ENCODE peak calls at places on chromosomes 16 and 17, in seven cellular contexts. G is GM23338, J is spleen, A is stomach, Y is transverse colon, T is HCT116, N is sigmoid colon. W is an unnamed sample.

GRCh38 chr16:64841482-64841881 is 280.4 kb downstream of the CDH11 start:
- DNase-seq in A (no peak), N (no peak), J (no peak), Y (no peak), T (no peak), G (peak), W (no peak)

GRCh38 chr16:22055881-22056280 is 36.5 kb upstream of the VWA3A start:
- DNase-seq in J (no peak), A (no peak), Y (no peak), G (peak), N (no peak), T (no peak), W (no peak)

GRCh38 chr17:49592263-49592662 is 16.6 kb downstream of the NXPH3 start:
- DNase-seq in A (no peak), G (no peak), N (peak), J (no peak), Y (no peak), T (no peak), W (no peak)

GRCh38 chr17:2125013-2125535 is 70.2 kb downstream of the HIC1 start:
- DNase-seq in Y (no peak), T (no peak), N (no peak), A (no peak), G (no peak), J (no peak), W (no peak)

GRCh38 chr16:68417711-68418301 is 30.5 kb downstream of the SMPD3 start:
- DNase-seq in J (peak), A (peak), G (no peak), Y (peak), N (no peak), T (no peak), W (no peak)

GRCh38 chr17:9959377-9959981 is 54.4 kb upstream of the RCVRN start:
- DNase-seq in A (no peak), N (no peak), T (peak), G (peak), J (no peak), Y (peak), W (no peak)

GRCh38 chr17:3017936-3018335 is 45.5 kb downstream of the OR1D5 start:
- DNase-seq in J (no peak), Y (no peak), A (no peak), N (no peak), G (no peak), T (no peak), W (no peak)

GRCh38 chr16:28264656-28265055 is 27.7 kb upstream of the SBK1 start:
- DNase-seq in T (no peak), J (no peak), G (no peak), N (no peak), Y (peak), A (peak), W (peak)

GRCh38 chr17:81967533-81968395 is 6.8 kb upstream of the NOTUM start:
- DNase-seq in G (peak), A (peak), T (peak), N (peak), Y (peak), J (peak), W (peak)

GRCh38 chr17:6244796-6245195 is 174.6 kb downstream of the WSCD1 start:
- DNase-seq in J (no peak), T (no peak), N (no peak), Y (no peak), G (no peak), A (no peak), W (no peak)

GRCh38 chr17:35449371-35449931 is 885 bp upstream of the SLFN13 start:
- DNase-seq in G (peak), J (peak), Y (peak), N (peak), A (peak), T (no peak), W (peak)

GRCh38 chr16:12017583-12017982 is 41.0 kb downstream of the SNX29 start:
- DNase-seq in J (no peak), T (no peak), N (no peak), A (no peak), Y (no peak), G (no peak), W (no peak)

GRCh38 chr16:69833791-69834282 is 71.7 kb downstream of the WWP2 start:
- DNase-seq in Y (peak), J (no peak), G (no peak), T (no peak), A (peak), N (no peak), W (no peak)

GRCh38 chr17:81160747-81161453 is 4.4 kb upstream of the PVALEF start:
- DNase-seq in J (peak), A (no peak), T (no peak), Y (no peak), N (no peak), G (no peak), W (no peak)

GRCh38 chr17:74360993-74361612 is 565 bp downstream of the BTBD17 start:
- DNase-seq in G (peak), T (no peak), J (no peak), N (no peak), A (no peak), Y (no peak), W (no peak)

GRCh38 chr16:53080345-53081031 is 25.7 kb downstream of the CHD9 start:
- DNase-seq in Y (peak), G (no peak), T (no peak), N (peak), J (no peak), A (no peak), W (no peak)

GRCh38 chr16:29950806-29951461 is 10.9 kb upstream of the TMEM219 start:
- DNase-seq in T (no peak), Y (no peak), A (no peak), G (no peak), N (no peak), J (no peak), W (no peak)

GRCh38 chr16:48487287-48487686 is 102.1 kb upstream of the SIAH1 start:
- DNase-seq in J (no peak), N (no peak), Y (no peak), G (no peak), T (no peak), A (no peak), W (no peak)

GRCh38 chr17:78707923-78708322 is 74.2 kb downstream of the CYTH1 start:
- DNase-seq in A (no peak), G (no peak), N (no peak), J (no peak), T (no peak), Y (no peak), W (no peak)

GRCh38 chr17:78710607-78711006 is 71.5 kb downstream of the CYTH1 start:
- DNase-seq in A (no peak), G (no peak), N (no peak), T (no peak), J (no peak), Y (no peak), W (no peak)

GRCh38 chr17:78708510-78708973 is 73.5 kb downstream of the CYTH1 start:
- DNase-seq in A (peak), N (peak), G (peak), Y (peak), T (peak), J (peak), W (peak)

GRCh38 chr17:78709119-78709681 is 72.9 kb downstream of the CYTH1 start:
- DNase-seq in T (no peak), J (no peak), Y (no peak), A (peak), G (no peak), N (no peak), W (no peak)

GRCh38 chr17:78709688-78710290 is 72.3 kb downstream of the CYTH1 start:
- DNase-seq in A (no peak), G (no peak), Y (no peak), J (no peak), N (no peak), T (no peak), W (no peak)
- H3K27ac ChIP-seq in A (no peak), G (no peak), Y (no peak), J (no peak), N (peak), T (no peak), W (no peak)

GRCh38 chr17:29674270-29674669 is 51.6 kb upstream of the CORO6 start:
- DNase-seq in G (no peak), Y (no peak), J (no peak), N (no peak), T (no peak), A (no peak), W (peak)

GRCh38 chr17:29682054-29682453 is 59.3 kb upstream of the CORO6 start:
- DNase-seq in T (no peak), G (no peak), J (no peak), A (no peak), N (no peak), Y (no peak), W (peak)

GRCh38 chr17:29682987-29683386 is 60.3 kb upstream of the CORO6 start:
- DNase-seq in N (no peak), Y (no peak), T (no peak), J (no peak), A (no peak), G (peak), W (no peak)

GRCh38 chr17:29671661-29672060 is 48.9 kb upstream of the CORO6 start:
- DNase-seq in N (no peak), T (no peak), A (no peak), G (no peak), J (no peak), Y (no peak), W (no peak)

GRCh38 chr17:29677139-29677834 is 54.6 kb upstream of the CORO6 start:
- DNase-seq in J (no peak), G (no peak), A (no peak), T (no peak), Y (no peak), N (peak), W (no peak)
- TF ChIP-seq POLR2AphosphoS5 in J (no peak), G (no peak), A (no peak), T (no peak), Y (no peak), N (peak), W (no peak)

GRCh38 chr16:166375-167116 is 768 bp downstream of the HBM start:
- DNase-seq in N (no peak), Y (no peak), A (no peak), J (no peak), T (no peak), G (peak), W (no peak)
- H3K27ac ChIP-seq in N (no peak), Y (no peak), A (no peak), J (no peak), T (no peak), G (no peak), W (no peak)

GRCh38 chr17:4136373-4136772 is 6.5 kb downstream of the ZZEF1 start:
- DNase-seq in J (no peak), T (no peak), N (peak), A (peak), Y (peak), G (no peak), W (no peak)
- TF ChIP-seq POLR2AphosphoS5 in J (no peak), T (no peak), N (no peak), A (no peak), Y (no peak), G (no peak), W (no peak)

GRCh38 chr17:72388765-72389473 is 268.1 kb downstream of the SOX9 start:
- DNase-seq in A (no peak), Y (no peak), J (no peak), N (no peak), G (no peak), T (peak), W (no peak)
- H3K27ac ChIP-seq in A (peak), Y (no peak), J (no peak), N (no peak), G (no peak), T (peak), W (no peak)

GRCh38 chr17:77009877-77010276 is 130.9 kb upstream of the SEC14L1 start:
- DNase-seq in Y (no peak), A (no peak), J (no peak), T (no peak), G (no peak), N (no peak), W (no peak)

GRCh38 chr17:77011173-77012011 is 129.4 kb upstream of the SEC14L1 start:
- DNase-seq in T (peak), J (no peak), G (peak), Y (peak), N (no peak), A (peak), W (peak)

DNA sequence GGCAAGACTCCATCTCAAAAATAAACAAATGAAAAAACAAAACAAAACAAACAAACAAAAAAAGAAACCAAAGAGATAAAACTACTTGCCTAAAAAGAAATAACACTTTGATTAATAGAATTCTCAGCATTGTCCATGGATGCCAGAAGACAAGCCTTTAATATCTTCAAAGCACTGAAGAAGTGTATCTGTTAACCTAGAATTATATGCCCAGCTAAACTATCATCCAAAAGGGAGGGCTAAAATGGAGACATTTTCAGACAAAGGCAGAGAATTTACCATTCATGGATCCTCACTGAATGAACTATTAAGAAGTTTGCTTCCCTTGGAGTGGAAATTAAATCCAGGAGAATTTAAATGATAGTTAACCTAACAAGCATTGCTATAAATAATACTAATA is 130.1 kb upstream of the SEC14L1 start:
- DNase-seq in Y (no peak), A (no peak), J (no peak), T (no peak), G (no peak), N (no peak), W (no peak)
- TF ChIP-seq POLR2AphosphoS5 in Y (no peak), A (no peak), J (no peak), T (no peak), G (no peak), N (no peak), W (no peak)

GRCh38 chr16:85443116-85443515 is 170.0 kb upstream of the GSE1 start:
- DNase-seq in T (no peak), J (no peak), G (no peak), Y (no peak), N (no peak), A (no peak), W (no peak)

GRCh38 chr16:85446846-85447656 is 166.1 kb upstream of the GSE1 start:
- DNase-seq in Y (peak), A (peak), J (peak), N (no peak), T (no peak), G (no peak), W (peak)

GRCh38 chr16:85445779-85446222 is 167.3 kb upstream of the GSE1 start:
- DNase-seq in N (peak), Y (peak), T (no peak), G (no peak), A (peak), J (no peak), W (no peak)

GRCh38 chr16:85443531-85443930 is 169.6 kb upstream of the GSE1 start:
- DNase-seq in G (no peak), N (no peak), A (no peak), Y (no peak), T (no peak), J (no peak), W (no peak)

GRCh38 chr16:85444879-85445778 is 168.0 kb upstream of the GSE1 start:
- DNase-seq in T (no peak), G (peak), Y (peak), A (peak), J (no peak), N (no peak), W (no peak)
- H3K27ac ChIP-seq in T (no peak), G (no peak), Y (peak), A (no peak), J (no peak), N (peak), W (no peak)